ENCODE peak calls at places on chromosomes 5 and 9, in four cellular contexts. One of them, this sample, is unnamed.

GRCh38 chr5:5141625-5142527 is 1.7 kb downstream of the ADAMTS16 start:
- DNase-seq in AG04450: peak; percentile 10
- DNase-seq in suprapubic skin: no peak
- DNase-seq in colonic mucosa: peak; percentile 63
- DNase-seq in this sample: no peak

GRCh38 chr9:250625-251024 is 36.0 kb downstream of the DOCK8 start:
- DNase-seq in suprapubic skin: no peak
- DNase-seq in AG04450: no peak
- DNase-seq in colonic mucosa: no peak
- DNase-seq in this sample: no peak

GRCh38 chr5:95410269-95410668 is 19.1 kb downstream of the FAM81B start:
- DNase-seq in AG04450: no peak
- DNase-seq in colonic mucosa: no peak
- DNase-seq in suprapubic skin: no peak
- DNase-seq in this sample: no peak

GRCh38 chr5:172076783-172077244 is 70.4 kb upstream of the FBXW11 start:
- DNase-seq in colonic mucosa: no peak
- DNase-seq in AG04450: no peak
- DNase-seq in suprapubic skin: peak; percentile 53
- DNase-seq in this sample: no peak

GRCh38 chr5:56669534-56670483 is 145.5 kb upstream of the MAP3K1 start:
- DNase-seq in AG04450: no peak
- DNase-seq in suprapubic skin: no peak
- DNase-seq in colonic mucosa: peak; percentile 31
- DNase-seq in this sample: no peak

GRCh38 chr9:5510991-5511390 is 660 bp downstream of the PDCD1LG2 start:
- DNase-seq in suprapubic skin: no peak
- DNase-seq in colonic mucosa: no peak
- DNase-seq in AG04450: no peak
- DNase-seq in this sample: no peak

GRCh38 chr5:138177936-138178515 is 404 bp downstream of the BRD8 start:
- DNase-seq in colonic mucosa: peak; percentile 74
- DNase-seq in suprapubic skin: no peak
- DNase-seq in AG04450: no peak
- DNase-seq in this sample: no peak

GRCh38 chr5:160118349-160119141 is 705 bp downstream of the PWWP2A start:
- DNase-seq in colonic mucosa: peak; percentile 55
- DNase-seq in suprapubic skin: peak; percentile 81
- DNase-seq in AG04450: no peak
- DNase-seq in this sample: peak; percentile 91

GRCh38 chr9:137452761-137453642 is 6.1 kb downstream of the NSMF start:
- DNase-seq in AG04450: no peak
- DNase-seq in suprapubic skin: no peak
- DNase-seq in colonic mucosa: peak; percentile 37
- DNase-seq in this sample: no peak

GRCh38 chr9:110152704-110153374 is 55.1 kb downstream of the C9orf152 start:
- DNase-seq in colonic mucosa: peak; percentile 37
- DNase-seq in AG04450: no peak
- DNase-seq in suprapubic skin: no peak
- DNase-seq in this sample: no peak

GRCh38 chr5:168472329-168472728 is 13.9 kb upstream of the RARS1 start:
- DNase-seq in colonic mucosa: no peak
- DNase-seq in AG04450: peak; percentile 86
- DNase-seq in suprapubic skin: no peak
- DNase-seq in this sample: no peak

GRCh38 chr5:140114341-140115185 is 654 bp downstream of the PURA start:
- DNase-seq in AG04450: no peak
- DNase-seq in colonic mucosa: peak; percentile 64
- DNase-seq in suprapubic skin: peak; percentile 89
- DNase-seq in this sample: peak; percentile 93

GRCh38 chr5:3809455-3809854 is 213.8 kb downstream of the IRX1 start:
- DNase-seq in suprapubic skin: no peak
- DNase-seq in colonic mucosa: no peak
- DNase-seq in AG04450: no peak
- DNase-seq in this sample: no peak

GRCh38 chr5:6656680-6657079 is 23.4 kb downstream of the SRD5A1 start:
- DNase-seq in colonic mucosa: no peak
- DNase-seq in AG04450: no peak
- DNase-seq in suprapubic skin: no peak
- DNase-seq in this sample: no peak

GRCh38 chr9:95626885-95627558 is 110.3 kb upstream of the PTCH1 start:
- DNase-seq in suprapubic skin: peak; percentile 77
- DNase-seq in colonic mucosa: peak; percentile 64
- DNase-seq in AG04450: no peak
- DNase-seq in this sample: no peak

GRCh38 chr5:139058121-139058520 is 140.0 kb downstream of the SIL1 start:
- DNase-seq in colonic mucosa: no peak
- DNase-seq in AG04450: no peak
- DNase-seq in suprapubic skin: no peak
- DNase-seq in this sample: no peak

GRCh38 chr5:1564182-1564748 is 40.5 kb upstream of the LPCAT1 start:
- DNase-seq in AG04450: no peak
- DNase-seq in colonic mucosa: no peak
- DNase-seq in suprapubic skin: peak; percentile 74
- DNase-seq in this sample: no peak

GRCh38 chr9:109923826-109924225 is 143.8 kb downstream of the PALM2AKAP2 start:
- DNase-seq in suprapubic skin: no peak
- DNase-seq in AG04450: no peak
- DNase-seq in colonic mucosa: no peak
- DNase-seq in this sample: no peak

GRCh38 chr9:17776735-17777134 is 197.9 kb downstream of the SH3GL2 start:
- DNase-seq in colonic mucosa: no peak
- DNase-seq in suprapubic skin: no peak
- DNase-seq in AG04450: no peak
- DNase-seq in this sample: no peak

GRCh38 chr5:116522737-116523136 is 51.9 kb downstream of the SEMA6A start:
- DNase-seq in colonic mucosa: no peak
- DNase-seq in AG04450: no peak
- DNase-seq in suprapubic skin: no peak
- DNase-seq in this sample: no peak

GRCh38 chr9:78089111-78089510 is 57.5 kb upstream of the GNAQ start:
- DNase-seq in AG04450: no peak
- DNase-seq in colonic mucosa: no peak
- DNase-seq in suprapubic skin: no peak
- DNase-seq in this sample: no peak

GRCh38 chr5:32115985-32116384 is 58.1 kb downstream of the GOLPH3 start:
- DNase-seq in AG04450: no peak
- DNase-seq in colonic mucosa: no peak
- DNase-seq in suprapubic skin: no peak
- DNase-seq in this sample: no peak
- TF ChIP-seq CTCF in AG04450: no peak
- TF ChIP-seq CTCF in colonic mucosa: no peak
- TF ChIP-seq CTCF in suprapubic skin: no peak
- TF ChIP-seq CTCF in this sample: peak; percentile 25

GRCh38 chr5:19802686-19803085 is 185.3 kb downstream of the CDH18 start:
- DNase-seq in colonic mucosa: no peak
- DNase-seq in AG04450: no peak
- DNase-seq in suprapubic skin: no peak
- DNase-seq in this sample: no peak
- TF ChIP-seq CTCF in colonic mucosa: no peak
- TF ChIP-seq CTCF in AG04450: no peak
- TF ChIP-seq CTCF in suprapubic skin: no peak
- TF ChIP-seq CTCF in this sample: no peak

DNA sequence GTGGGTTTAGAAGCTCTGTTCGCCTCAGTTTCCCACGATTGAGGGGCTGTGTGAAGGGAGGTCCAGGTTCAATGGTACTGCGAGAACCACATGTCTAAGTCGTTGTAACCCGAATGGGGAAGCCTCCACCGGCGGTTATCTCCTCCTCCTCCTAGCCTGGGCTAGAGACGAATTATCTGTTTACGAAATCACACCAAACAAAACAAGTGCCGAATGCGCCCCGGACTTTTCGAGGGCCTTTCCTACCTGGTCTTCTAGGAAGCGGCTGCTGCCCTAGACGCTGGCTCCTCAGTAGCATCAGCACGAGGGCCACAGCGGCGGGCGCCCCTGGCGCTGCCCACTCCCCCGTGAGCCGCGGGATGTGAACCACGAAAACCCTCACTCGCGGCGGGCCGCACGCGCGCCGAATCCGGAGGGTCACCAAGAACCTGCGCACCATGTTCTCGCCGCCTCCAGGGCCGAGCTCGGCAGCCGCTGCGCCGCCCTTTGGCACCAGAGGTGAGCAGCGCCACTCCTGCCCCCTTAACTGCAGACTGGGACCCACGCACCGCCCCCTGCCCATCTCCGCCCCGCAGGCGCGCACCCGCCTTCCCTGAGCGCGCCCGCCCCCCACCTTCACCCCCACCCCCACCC is at the start of gene CDKN2A:
- DNase-seq in AG04450: no peak
- DNase-seq in colonic mucosa: peak; percentile 63
- DNase-seq in suprapubic skin: no peak
- DNase-seq in this sample: no peak
- TF ChIP-seq CTCF in AG04450: no peak
- TF ChIP-seq CTCF in colonic mucosa: no peak
- TF ChIP-seq CTCF in suprapubic skin: no peak
- TF ChIP-seq CTCF in this sample: peak; percentile 33

DNA sequence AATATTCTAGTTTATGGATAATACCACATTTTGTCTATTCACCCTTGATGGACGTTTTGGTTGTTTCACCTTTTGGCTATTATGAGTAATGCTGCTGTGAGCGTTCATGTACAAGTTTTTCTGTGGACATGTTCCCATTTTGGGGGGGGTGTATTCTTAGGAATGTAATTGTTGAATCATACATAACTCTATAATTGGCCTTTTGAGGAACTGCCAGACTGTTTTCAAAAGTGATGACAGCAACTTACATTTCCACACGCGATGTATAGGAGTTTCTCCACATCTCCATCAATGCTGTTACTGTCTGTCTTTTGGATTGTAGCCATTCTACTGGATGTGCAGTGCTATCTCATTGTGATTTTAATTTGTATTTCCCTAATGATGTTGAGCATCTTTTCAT is 69.8 kb downstream of the SLC46A2 start:
- DNase-seq in AG04450: peak; percentile 6
- DNase-seq in suprapubic skin: no peak
- DNase-seq in colonic mucosa: no peak
- DNase-seq in this sample: no peak
- TF ChIP-seq CTCF in AG04450: no peak
- TF ChIP-seq CTCF in suprapubic skin: no peak
- TF ChIP-seq CTCF in colonic mucosa: no peak
- TF ChIP-seq CTCF in this sample: no peak

GRCh38 chr5:51961154-51961562 is 577.9 kb downstream of the ISL1 start:
- DNase-seq in AG04450: no peak
- DNase-seq in suprapubic skin: no peak
- DNase-seq in colonic mucosa: no peak
- DNase-seq in this sample: no peak
- TF ChIP-seq CTCF in AG04450: no peak
- TF ChIP-seq CTCF in suprapubic skin: no peak
- TF ChIP-seq CTCF in colonic mucosa: no peak
- TF ChIP-seq CTCF in this sample: no peak

GRCh38 chr5:154865466-154866184 is 7.2 kb downstream of the CNOT8 start:
- DNase-seq in AG04450: no peak
- DNase-seq in suprapubic skin: no peak
- DNase-seq in colonic mucosa: no peak
- DNase-seq in this sample: no peak

GRCh38 chr5:154866841-154867240 is 8.4 kb downstream of the CNOT8 start:
- DNase-seq in colonic mucosa: no peak
- DNase-seq in suprapubic skin: no peak
- DNase-seq in AG04450: no peak
- DNase-seq in this sample: no peak

GRCh38 chr5:154871732-154872131 is 13.3 kb downstream of the CNOT8 start:
- DNase-seq in suprapubic skin: no peak
- DNase-seq in AG04450: no peak
- DNase-seq in colonic mucosa: no peak
- DNase-seq in this sample: no peak

GRCh38 chr5:154873791-154874331 is 15.4 kb downstream of the CNOT8 start:
- DNase-seq in suprapubic skin: no peak
- DNase-seq in colonic mucosa: peak; percentile 37
- DNase-seq in AG04450: no peak
- DNase-seq in this sample: no peak

DNA sequence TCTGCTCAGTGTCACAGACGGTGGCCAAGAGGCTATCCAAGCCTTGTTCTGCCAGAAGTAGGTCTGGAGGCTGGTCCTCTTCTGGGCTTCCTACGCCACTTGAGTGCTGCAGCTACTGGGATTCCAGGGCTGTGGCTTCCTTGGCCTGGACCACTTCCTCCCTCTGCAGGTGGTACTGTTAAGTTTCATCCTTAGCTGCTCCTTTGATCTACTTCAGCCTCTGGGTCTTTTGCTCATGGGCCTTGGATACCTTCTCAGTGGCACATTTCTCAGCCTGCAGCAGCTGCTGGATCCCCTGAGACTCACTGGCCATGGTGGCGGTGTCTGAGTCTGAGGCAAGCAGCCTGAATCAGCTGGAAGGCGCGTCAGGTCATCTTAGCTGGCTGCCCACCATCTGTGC is 10.3 kb downstream of the CNOT8 start:
- DNase-seq in AG04450: no peak
- DNase-seq in colonic mucosa: no peak
- DNase-seq in suprapubic skin: no peak
- DNase-seq in this sample: no peak
- TF ChIP-seq CTCF in AG04450: no peak
- TF ChIP-seq CTCF in colonic mucosa: no peak
- TF ChIP-seq CTCF in suprapubic skin: no peak
- TF ChIP-seq CTCF in this sample: peak; percentile 31